ENCODE peak calls at places on chromosome 11, in four cellular contexts. One of them, this sample, is unnamed.

GRCh38 chr11:75655619-75656018 is 13.2 kb downstream of the MAP6 start:
- DNase-seq in HepG2: no peak
- DNase-seq in HEK293T: no peak
- DNase-seq in NT2/D1: no peak
- DNase-seq in this sample: no peak

GRCh38 chr11:106186630-106187029 is 109.2 kb downstream of the AASDHPPT start:
- DNase-seq in NT2/D1: no peak
- DNase-seq in HepG2: no peak
- DNase-seq in HEK293T: no peak
- DNase-seq in this sample: no peak

GRCh38 chr11:96893988-96894387 is 504.2 kb downstream of the JRKL start:
- DNase-seq in HepG2: no peak
- DNase-seq in NT2/D1: no peak
- DNase-seq in HEK293T: no peak
- DNase-seq in this sample: no peak

GRCh38 chr11:75031224-75031753 is 42.6 kb downstream of the NEU3 start:
- DNase-seq in HEK293T: no peak
- DNase-seq in HepG2: peak
- DNase-seq in NT2/D1: no peak
- DNase-seq in this sample: no peak

GRCh38 chr11:17742019-17742418 is 7.4 kb downstream of the KCNC1 start:
- DNase-seq in NT2/D1: no peak
- DNase-seq in HEK293T: no peak
- DNase-seq in HepG2: no peak
- DNase-seq in this sample: no peak

GRCh38 chr11:114163830-114164401 is 104.4 kb downstream of the ZBTB16 start:
- DNase-seq in HEK293T: no peak
- DNase-seq in HepG2: no peak
- DNase-seq in NT2/D1: no peak
- DNase-seq in this sample: no peak

GRCh38 chr11:128575956-128576340 is 11.4 kb downstream of the ETS1 start:
- DNase-seq in HEK293T: no peak
- DNase-seq in HepG2: no peak
- DNase-seq in NT2/D1: no peak
- DNase-seq in this sample: no peak

GRCh38 chr11:14645985-14646900 is 2.6 kb downstream of the PDE3B start:
- DNase-seq in NT2/D1: no peak
- DNase-seq in HEK293T: no peak
- DNase-seq in HepG2: no peak
- DNase-seq in this sample: no peak

GRCh38 chr11:114319716-114320328 is 23.6 kb downstream of the NNMT start:
- DNase-seq in NT2/D1: no peak
- DNase-seq in HepG2: no peak
- DNase-seq in HEK293T: no peak
- DNase-seq in this sample: no peak

GRCh38 chr11:45455536-45455935 is 169.4 kb upstream of the SYT13 start:
- DNase-seq in NT2/D1: no peak
- DNase-seq in HEK293T: no peak
- DNase-seq in HepG2: no peak
- DNase-seq in this sample: no peak

GRCh38 chr11:129375731-129376657 is at the start of gene BARX2:
- DNase-seq in HEK293T: peak
- DNase-seq in NT2/D1: peak
- DNase-seq in HepG2: peak
- DNase-seq in this sample: no peak

GRCh38 chr11:3073029-3073435 is 15.8 kb upstream of the CARS1 start:
- DNase-seq in HepG2: no peak
- DNase-seq in NT2/D1: no peak
- DNase-seq in HEK293T: no peak
- DNase-seq in this sample: no peak

GRCh38 chr11:31806186-31806943 is 4.8 kb downstream of the PAX6 start:
- DNase-seq in HepG2: no peak
- DNase-seq in NT2/D1: no peak
- DNase-seq in HEK293T: no peak
- DNase-seq in this sample: no peak

GRCh38 chr11:118870396-118871343 is 13.0 kb upstream of the CXCR5 start:
- DNase-seq in HepG2: peak
- DNase-seq in NT2/D1: no peak
- DNase-seq in HEK293T: no peak
- DNase-seq in this sample: peak

GRCh38 chr11:59865031-59865430 is 1.3 kb downstream of the TCN1 start:
- DNase-seq in NT2/D1: no peak
- DNase-seq in HEK293T: no peak
- DNase-seq in HepG2: no peak
- DNase-seq in this sample: no peak

GRCh38 chr11:1532606-1533341 is 39.3 kb downstream of the DUSP8 start:
- DNase-seq in NT2/D1: no peak
- DNase-seq in HepG2: no peak
- DNase-seq in HEK293T: no peak
- DNase-seq in this sample: no peak

GRCh38 chr11:19429108-19429760 is 188.5 kb upstream of the E2F8 start:
- DNase-seq in NT2/D1: no peak
- DNase-seq in HepG2: no peak
- DNase-seq in HEK293T: no peak
- DNase-seq in this sample: no peak

GRCh38 chr11:77590194-77590591 is 440 bp downstream of the AQP11 start:
- DNase-seq in HEK293T: peak
- DNase-seq in NT2/D1: no peak
- DNase-seq in HepG2: peak
- DNase-seq in this sample: no peak

GRCh38 chr11:128341280-128341679 is 246.1 kb downstream of the ETS1 start:
- DNase-seq in HepG2: no peak
- DNase-seq in HEK293T: no peak
- DNase-seq in NT2/D1: no peak
- DNase-seq in this sample: no peak

GRCh38 chr11:1307163-1307870 is 2.1 kb downstream of the TOLLIP start:
- DNase-seq in HEK293T: no peak
- DNase-seq in HepG2: no peak
- DNase-seq in NT2/D1: no peak
- DNase-seq in this sample: no peak

DNA sequence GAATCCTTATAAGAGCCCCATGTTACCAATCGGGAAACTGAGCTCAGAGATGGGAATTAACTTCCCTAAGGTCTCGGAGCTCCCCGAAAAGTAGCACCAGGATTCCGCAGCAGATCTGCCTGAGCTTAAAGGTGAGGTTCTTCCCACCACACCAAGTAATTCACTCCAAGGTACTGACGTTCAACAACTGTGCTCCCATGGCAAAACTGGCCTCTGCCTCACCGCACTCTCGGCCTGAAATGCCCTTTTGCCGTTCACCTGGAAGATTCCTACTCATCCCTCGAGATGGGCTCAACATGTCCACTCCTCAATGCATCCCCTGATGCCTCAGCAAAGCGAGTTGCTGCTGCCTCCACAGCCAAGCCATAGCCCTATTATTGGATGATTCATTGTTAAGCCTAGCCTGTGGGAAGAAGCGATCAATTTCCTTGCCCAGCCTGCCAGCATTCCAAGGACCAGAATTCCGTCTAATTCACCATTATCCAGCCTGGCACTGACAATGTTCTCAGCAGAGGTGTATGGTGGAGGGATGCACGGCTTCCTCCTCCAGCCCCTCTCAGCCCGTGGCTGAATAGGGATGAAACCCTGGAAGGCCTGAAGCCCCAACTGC is 4.2 kb downstream of the PLAAT3 start:
- DNase-seq in HepG2: no peak
- DNase-seq in NT2/D1: no peak
- DNase-seq in HEK293T: no peak
- DNase-seq in this sample: no peak
- TF ChIP-seq SUZ12 in HepG2: no peak
- TF ChIP-seq SUZ12 in NT2/D1: no peak
- TF ChIP-seq SUZ12 in HEK293T: no peak
- TF ChIP-seq SUZ12 in this sample: no peak

GRCh38 chr11:13638436-13638835 is 30.0 kb upstream of the FAR1 start:
- DNase-seq in HEK293T: no peak
- DNase-seq in HepG2: no peak
- DNase-seq in NT2/D1: no peak
- DNase-seq in this sample: no peak

GRCh38 chr11:13635290-13635689 is 33.2 kb upstream of the FAR1 start:
- DNase-seq in HEK293T: no peak
- DNase-seq in NT2/D1: no peak
- DNase-seq in HepG2: no peak
- DNase-seq in this sample: no peak

GRCh38 chr11:13635804-13636203 is 32.7 kb upstream of the FAR1 start:
- DNase-seq in HEK293T: no peak
- DNase-seq in HepG2: no peak
- DNase-seq in NT2/D1: no peak
- DNase-seq in this sample: no peak

DNA sequence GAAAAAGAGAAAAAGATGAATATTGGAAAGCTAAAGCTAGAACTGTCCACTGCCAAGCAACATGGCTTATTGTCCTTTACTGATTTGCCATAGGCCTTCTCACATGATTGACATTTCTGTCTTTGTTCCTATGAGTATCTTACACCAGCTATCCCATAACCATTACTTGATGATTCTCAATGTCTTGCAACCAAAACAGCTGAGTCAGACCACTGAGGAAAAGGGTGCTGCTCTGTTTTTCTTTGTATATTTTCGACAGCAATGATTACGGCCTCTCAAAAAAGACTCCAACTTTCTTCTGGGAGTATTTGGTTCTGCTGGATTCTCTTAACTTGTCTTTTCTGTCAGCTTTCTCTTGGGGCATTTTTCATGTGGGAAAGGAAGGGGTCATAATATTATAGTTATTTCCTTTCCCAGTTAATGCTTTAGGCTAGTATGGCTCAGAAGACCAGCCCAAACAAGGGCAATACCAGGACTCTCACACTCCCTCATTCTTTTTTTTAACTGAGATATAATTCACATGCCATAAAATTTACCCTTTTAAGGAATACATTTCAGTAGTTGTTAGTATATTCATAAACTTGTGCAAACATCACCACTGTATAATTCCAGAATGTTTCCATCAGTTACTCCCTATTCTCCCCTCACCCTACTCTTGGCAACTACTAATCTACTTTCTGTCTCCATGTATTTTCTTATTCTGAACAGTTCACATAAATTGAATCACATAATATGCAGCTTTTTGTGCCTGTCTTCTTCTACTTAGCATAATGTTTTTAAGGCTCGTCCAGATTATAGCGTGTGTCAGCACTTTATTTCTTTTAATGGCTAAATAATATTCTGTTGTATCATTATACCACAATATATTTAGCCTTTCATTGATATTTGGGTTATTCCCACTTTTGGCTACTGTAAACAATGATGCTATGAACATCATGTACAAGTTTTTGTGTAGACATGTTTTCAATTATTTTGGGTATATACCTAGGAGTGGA is 31.0 kb upstream of the FAR1 start:
- DNase-seq in NT2/D1: no peak
- DNase-seq in HepG2: no peak
- DNase-seq in HEK293T: no peak
- DNase-seq in this sample: no peak
- TF ChIP-seq SUZ12 in NT2/D1: no peak
- TF ChIP-seq SUZ12 in HepG2: no peak
- TF ChIP-seq SUZ12 in HEK293T: no peak
- TF ChIP-seq SUZ12 in this sample: no peak

GRCh38 chr11:66216911-66217310 is 51.5 kb upstream of the RAB1B start:
- DNase-seq in HepG2: no peak
- DNase-seq in NT2/D1: no peak
- DNase-seq in HEK293T: no peak
- DNase-seq in this sample: no peak

GRCh38 chr11:66207816-66208215 is 60.6 kb upstream of the RAB1B start:
- DNase-seq in NT2/D1: no peak
- DNase-seq in HepG2: no peak
- DNase-seq in HEK293T: no peak
- DNase-seq in this sample: no peak

GRCh38 chr11:66211100-66211499 is 57.3 kb upstream of the RAB1B start:
- DNase-seq in NT2/D1: no peak
- DNase-seq in HEK293T: no peak
- DNase-seq in HepG2: no peak
- DNase-seq in this sample: no peak
- TF ChIP-seq SUZ12 in NT2/D1: no peak
- TF ChIP-seq SUZ12 in HEK293T: no peak
- TF ChIP-seq SUZ12 in HepG2: no peak
- TF ChIP-seq SUZ12 in this sample: no peak

GRCh38 chr11:95762513-95762912 is 27.1 kb downstream of the FAM76B start:
- DNase-seq in HepG2: no peak
- DNase-seq in NT2/D1: no peak
- DNase-seq in HEK293T: no peak
- DNase-seq in this sample: no peak

GRCh38 chr11:95768521-95768920 is 21.1 kb downstream of the FAM76B start:
- DNase-seq in HepG2: no peak
- DNase-seq in NT2/D1: no peak
- DNase-seq in HEK293T: no peak
- DNase-seq in this sample: no peak

GRCh38 chr11:95767498-95767897 is 22.1 kb downstream of the FAM76B start:
- DNase-seq in NT2/D1: no peak
- DNase-seq in HepG2: no peak
- DNase-seq in HEK293T: no peak
- DNase-seq in this sample: no peak

GRCh38 chr11:95764267-95764898 is 25.2 kb downstream of the FAM76B start:
- DNase-seq in NT2/D1: peak
- DNase-seq in HEK293T: peak
- DNase-seq in HepG2: peak
- DNase-seq in this sample: no peak
- TF ChIP-seq SUZ12 in NT2/D1: no peak
- TF ChIP-seq SUZ12 in HEK293T: no peak
- TF ChIP-seq SUZ12 in HepG2: no peak
- TF ChIP-seq SUZ12 in this sample: no peak

GRCh38 chr11:68896171-68896959 is 7.3 kb downstream of the MRPL21 start:
- DNase-seq in HepG2: no peak
- DNase-seq in HEK293T: no peak
- DNase-seq in NT2/D1: no peak
- DNase-seq in this sample: no peak
- TF ChIP-seq SUZ12 in HepG2: no peak
- TF ChIP-seq SUZ12 in HEK293T: no peak
- TF ChIP-seq SUZ12 in NT2/D1: no peak
- TF ChIP-seq SUZ12 in this sample: no peak

GRCh38 chr11:69013009-69013951 is at the start of gene MRGPRF:
- DNase-seq in NT2/D1: no peak
- DNase-seq in HepG2: no peak
- DNase-seq in HEK293T: no peak
- DNase-seq in this sample: no peak
- TF ChIP-seq SUZ12 in NT2/D1: no peak
- TF ChIP-seq SUZ12 in HepG2: no peak
- TF ChIP-seq SUZ12 in HEK293T: no peak
- TF ChIP-seq SUZ12 in this sample: no peak